ENCODE peak calls at places on chromosomes 16 and 17, in six cellular contexts. One of them, this sample, is unnamed.

GRCh38 chr17:79542718-79543117 is 68.1 kb downstream of the RBFOX3 start:
- DNase-seq in GM12892: no peak
- DNase-seq in endothelial cell of umbilical vein: no peak
- DNase-seq in A549: no peak
- DNase-seq in thyroid gland: no peak
- DNase-seq in heart left ventricle: no peak
- DNase-seq in this sample: no peak

GRCh38 chr16:2178321-2179106 is 17.9 kb downstream of the CASKIN1 start:
- DNase-seq in GM12892: no peak
- DNase-seq in endothelial cell of umbilical vein: peak
- DNase-seq in A549: no peak
- DNase-seq in thyroid gland: no peak
- DNase-seq in heart left ventricle: no peak
- DNase-seq in this sample: no peak

GRCh38 chr17:22286337-22287041 is 594.2 kb downstream of the KCNJ18 start:
- DNase-seq in GM12892: no peak
- DNase-seq in endothelial cell of umbilical vein: no peak
- DNase-seq in A549: no peak
- DNase-seq in thyroid gland: no peak
- DNase-seq in heart left ventricle: no peak
- DNase-seq in this sample: no peak

GRCh38 chr16:86513471-86514277 is 3.3 kb downstream of the FOXF1 start:
- DNase-seq in GM12892: no peak
- DNase-seq in endothelial cell of umbilical vein: no peak
- DNase-seq in A549: no peak
- DNase-seq in thyroid gland: no peak
- DNase-seq in heart left ventricle: no peak
- DNase-seq in this sample: no peak

GRCh38 chr17:78263063-78263735 is 31.8 kb downstream of the TMEM235 start:
- DNase-seq in GM12892: no peak
- DNase-seq in endothelial cell of umbilical vein: peak
- DNase-seq in A549: no peak
- DNase-seq in thyroid gland: no peak
- DNase-seq in heart left ventricle: peak
- DNase-seq in this sample: no peak

GRCh38 chr16:974606-975312 is 4.0 kb upstream of the LMF1 start:
- DNase-seq in GM12892: no peak
- DNase-seq in endothelial cell of umbilical vein: no peak
- DNase-seq in A549: no peak
- DNase-seq in thyroid gland: peak
- DNase-seq in heart left ventricle: no peak
- DNase-seq in this sample: no peak

GRCh38 chr16:2498531-2499253 is 15.1 kb upstream of the ATP6V0C start:
- DNase-seq in GM12892: no peak
- DNase-seq in endothelial cell of umbilical vein: no peak
- DNase-seq in A549: no peak
- DNase-seq in thyroid gland: peak
- DNase-seq in heart left ventricle: no peak
- DNase-seq in this sample: no peak

GRCh38 chr17:36850794-36851193 is 86.5 kb upstream of the LHX1 start:
- DNase-seq in GM12892: no peak
- DNase-seq in endothelial cell of umbilical vein: peak
- DNase-seq in A549: peak
- DNase-seq in thyroid gland: no peak
- DNase-seq in heart left ventricle: no peak
- DNase-seq in this sample: peak

GRCh38 chr16:1102921-1103648 is 7.0 kb upstream of the C1QTNF8 start:
- DNase-seq in GM12892: peak
- DNase-seq in endothelial cell of umbilical vein: peak
- DNase-seq in A549: peak
- DNase-seq in thyroid gland: peak
- DNase-seq in heart left ventricle: no peak
- DNase-seq in this sample: peak

GRCh38 chr16:48609453-48610023 is 442 bp downstream of the N4BP1 start:
- DNase-seq in GM12892: peak
- DNase-seq in endothelial cell of umbilical vein: no peak
- DNase-seq in A549: peak
- DNase-seq in thyroid gland: peak
- DNase-seq in heart left ventricle: peak
- DNase-seq in this sample: peak

GRCh38 chr17:80984749-80985148 is 6.9 kb upstream of the CHMP6 start:
- DNase-seq in GM12892: no peak
- DNase-seq in endothelial cell of umbilical vein: no peak
- DNase-seq in A549: no peak
- DNase-seq in thyroid gland: peak
- DNase-seq in heart left ventricle: no peak
- DNase-seq in this sample: peak

GRCh38 chr17:28960256-28961106 is 9.2 kb upstream of the PHF12 start:
- DNase-seq in GM12892: peak
- DNase-seq in endothelial cell of umbilical vein: no peak
- DNase-seq in A549: no peak
- DNase-seq in thyroid gland: no peak
- DNase-seq in heart left ventricle: no peak
- DNase-seq in this sample: no peak

GRCh38 chr16:4316103-4316731 is 350 bp downstream of the GLIS2 start:
- DNase-seq in GM12892: no peak
- DNase-seq in endothelial cell of umbilical vein: no peak
- DNase-seq in A549: no peak
- DNase-seq in thyroid gland: peak
- DNase-seq in heart left ventricle: no peak
- DNase-seq in this sample: no peak

GRCh38 chr16:3945751-3946603 is 65.5 kb upstream of the CREBBP start:
- DNase-seq in GM12892: no peak
- DNase-seq in endothelial cell of umbilical vein: peak
- DNase-seq in A549: peak
- DNase-seq in thyroid gland: peak
- DNase-seq in heart left ventricle: peak
- DNase-seq in this sample: peak

GRCh38 chr16:51807551-51807950 is 656.5 kb upstream of the SALL1 start:
- DNase-seq in GM12892: no peak
- DNase-seq in endothelial cell of umbilical vein: no peak
- DNase-seq in A549: no peak
- DNase-seq in thyroid gland: no peak
- DNase-seq in heart left ventricle: no peak
- DNase-seq in this sample: no peak

GRCh38 chr16:70738083-70738977 is 52.5 kb upstream of the MTSS2 start:
- DNase-seq in GM12892: peak
- DNase-seq in endothelial cell of umbilical vein: peak
- DNase-seq in A549: peak
- DNase-seq in thyroid gland: no peak
- DNase-seq in heart left ventricle: peak
- DNase-seq in this sample: peak

GRCh38 chr17:67582632-67583230 is 135.0 kb upstream of the NOL11 start:
- DNase-seq in GM12892: no peak
- DNase-seq in endothelial cell of umbilical vein: peak
- DNase-seq in A549: no peak
- DNase-seq in thyroid gland: peak
- DNase-seq in heart left ventricle: no peak
- DNase-seq in this sample: no peak

GRCh38 chr16:66562409-66562808 is 3.8 kb upstream of the CMTM1 start:
- DNase-seq in GM12892: no peak
- DNase-seq in endothelial cell of umbilical vein: no peak
- DNase-seq in A549: no peak
- DNase-seq in thyroid gland: no peak
- DNase-seq in heart left ventricle: no peak
- DNase-seq in this sample: no peak

GRCh38 chr16:26281681-26282080 is 589.9 kb downstream of the HS3ST4 start:
- DNase-seq in GM12892: no peak
- DNase-seq in endothelial cell of umbilical vein: no peak
- DNase-seq in A549: no peak
- DNase-seq in thyroid gland: no peak
- DNase-seq in heart left ventricle: no peak
- DNase-seq in this sample: no peak

GRCh38 chr16:11586375-11586855 is 304 bp downstream of the LITAF start:
- DNase-seq in GM12892: peak
- DNase-seq in endothelial cell of umbilical vein: no peak
- DNase-seq in A549: no peak
- DNase-seq in thyroid gland: no peak
- DNase-seq in heart left ventricle: no peak
- DNase-seq in this sample: no peak

GRCh38 chr16:25478476-25478875 is 213.3 kb upstream of the HS3ST4 start:
- DNase-seq in GM12892: no peak
- DNase-seq in endothelial cell of umbilical vein: no peak
- DNase-seq in A549: no peak
- DNase-seq in thyroid gland: no peak
- DNase-seq in heart left ventricle: no peak
- DNase-seq in this sample: no peak

GRCh38 chr17:2178798-2179505 is 124.0 kb downstream of the HIC1 start:
- DNase-seq in GM12892: no peak
- DNase-seq in endothelial cell of umbilical vein: peak
- DNase-seq in A549: no peak
- DNase-seq in thyroid gland: no peak
- DNase-seq in heart left ventricle: peak
- DNase-seq in this sample: no peak

GRCh38 chr17:77372444-77373297 is 231.9 kb downstream of the SEC14L1 start:
- DNase-seq in GM12892: peak
- DNase-seq in endothelial cell of umbilical vein: peak
- DNase-seq in A549: no peak
- DNase-seq in thyroid gland: peak
- DNase-seq in heart left ventricle: peak
- DNase-seq in this sample: no peak

GRCh38 chr17:51585514-51586104 is 325.3 kb downstream of the UTP18 start:
- DNase-seq in GM12892: no peak
- DNase-seq in endothelial cell of umbilical vein: no peak
- DNase-seq in A549: peak
- DNase-seq in thyroid gland: peak
- DNase-seq in heart left ventricle: no peak
- DNase-seq in this sample: no peak

GRCh38 chr16:24920568-24920967 is 74.8 kb downstream of the SLC5A11 start:
- DNase-seq in GM12892: no peak
- DNase-seq in endothelial cell of umbilical vein: no peak
- DNase-seq in A549: no peak
- DNase-seq in thyroid gland: no peak
- DNase-seq in heart left ventricle: no peak
- DNase-seq in this sample: no peak

GRCh38 chr16:81730090-81731051 is 48.7 kb upstream of the PLCG2 start:
- DNase-seq in GM12892: peak
- DNase-seq in endothelial cell of umbilical vein: peak
- DNase-seq in A549: peak
- DNase-seq in thyroid gland: peak
- DNase-seq in heart left ventricle: peak
- DNase-seq in this sample: peak

GRCh38 chr16:84279871-84280270 is 14.8 kb upstream of the WFDC1 start:
- DNase-seq in GM12892: no peak
- DNase-seq in endothelial cell of umbilical vein: no peak
- DNase-seq in A549: no peak
- DNase-seq in thyroid gland: no peak
- DNase-seq in heart left ventricle: no peak
- DNase-seq in this sample: no peak

GRCh38 chr16:84281077-84281476 is 13.6 kb upstream of the WFDC1 start:
- DNase-seq in GM12892: no peak
- DNase-seq in endothelial cell of umbilical vein: no peak
- DNase-seq in A549: no peak
- DNase-seq in thyroid gland: no peak
- DNase-seq in heart left ventricle: no peak
- DNase-seq in this sample: no peak

GRCh38 chr16:84283314-84284167 is 11.1 kb upstream of the WFDC1 start:
- DNase-seq in GM12892: no peak
- DNase-seq in endothelial cell of umbilical vein: no peak
- DNase-seq in A549: no peak
- DNase-seq in thyroid gland: no peak
- DNase-seq in heart left ventricle: no peak
- DNase-seq in this sample: no peak

GRCh38 chr16:84284168-84284722 is 10.4 kb upstream of the WFDC1 start:
- DNase-seq in GM12892: no peak
- DNase-seq in endothelial cell of umbilical vein: no peak
- DNase-seq in A549: no peak
- DNase-seq in thyroid gland: peak
- DNase-seq in heart left ventricle: peak
- DNase-seq in this sample: no peak

GRCh38 chr16:84282533-84282932 is 12.1 kb upstream of the WFDC1 start:
- DNase-seq in GM12892: no peak
- DNase-seq in endothelial cell of umbilical vein: no peak
- DNase-seq in A549: no peak
- DNase-seq in thyroid gland: no peak
- DNase-seq in heart left ventricle: no peak
- DNase-seq in this sample: no peak
- TF ChIP-seq POLR2A in GM12892: no peak
- TF ChIP-seq POLR2A in endothelial cell of umbilical vein: no peak
- TF ChIP-seq POLR2A in A549: no peak
- TF ChIP-seq POLR2A in thyroid gland: no peak
- TF ChIP-seq POLR2A in heart left ventricle: no peak
- TF ChIP-seq POLR2A in this sample: no peak

GRCh38 chr17:74452027-74452840 is 14.2 kb upstream of the CD300A start:
- DNase-seq in GM12892: no peak
- DNase-seq in endothelial cell of umbilical vein: no peak
- DNase-seq in A549: no peak
- DNase-seq in thyroid gland: no peak
- DNase-seq in heart left ventricle: peak
- DNase-seq in this sample: no peak

GRCh38 chr17:74451557-74451956 is 14.9 kb upstream of the CD300A start:
- DNase-seq in GM12892: no peak
- DNase-seq in endothelial cell of umbilical vein: no peak
- DNase-seq in A549: no peak
- DNase-seq in thyroid gland: no peak
- DNase-seq in heart left ventricle: no peak
- DNase-seq in this sample: no peak

GRCh38 chr17:74454197-74455024 is 12.0 kb upstream of the CD300A start:
- DNase-seq in GM12892: no peak
- DNase-seq in endothelial cell of umbilical vein: peak
- DNase-seq in A549: peak
- DNase-seq in thyroid gland: peak
- DNase-seq in heart left ventricle: no peak
- DNase-seq in this sample: no peak

GRCh38 chr17:74453665-74454196 is 12.7 kb upstream of the CD300A start:
- DNase-seq in GM12892: peak
- DNase-seq in endothelial cell of umbilical vein: no peak
- DNase-seq in A549: peak
- DNase-seq in thyroid gland: no peak
- DNase-seq in heart left ventricle: peak
- DNase-seq in this sample: peak

GRCh38 chr17:74452841-74453661 is 13.4 kb upstream of the CD300A start:
- DNase-seq in GM12892: no peak
- DNase-seq in endothelial cell of umbilical vein: no peak
- DNase-seq in A549: no peak
- DNase-seq in thyroid gland: peak
- DNase-seq in heart left ventricle: peak
- DNase-seq in this sample: no peak
- TF ChIP-seq POLR2A in GM12892: no peak
- TF ChIP-seq POLR2A in endothelial cell of umbilical vein: no peak
- TF ChIP-seq POLR2A in A549: no peak
- TF ChIP-seq POLR2A in thyroid gland: no peak
- TF ChIP-seq POLR2A in heart left ventricle: no peak
- TF ChIP-seq POLR2A in this sample: no peak

GRCh38 chr17:82243648-82244412 is 15.0 kb downstream of the SLC16A3 start:
- DNase-seq in GM12892: no peak
- DNase-seq in endothelial cell of umbilical vein: no peak
- DNase-seq in A549: no peak
- DNase-seq in thyroid gland: no peak
- DNase-seq in heart left ventricle: no peak
- DNase-seq in this sample: no peak
- TF ChIP-seq POLR2A in GM12892: peak
- TF ChIP-seq POLR2A in endothelial cell of umbilical vein: peak
- TF ChIP-seq POLR2A in A549: no peak
- TF ChIP-seq POLR2A in thyroid gland: no peak
- TF ChIP-seq POLR2A in heart left ventricle: no peak
- TF ChIP-seq POLR2A in this sample: no peak

GRCh38 chr16:84593825-84594724 is 23.8 kb downstream of the COTL1 start:
- DNase-seq in GM12892: peak
- DNase-seq in endothelial cell of umbilical vein: no peak
- DNase-seq in A549: no peak
- DNase-seq in thyroid gland: no peak
- DNase-seq in heart left ventricle: peak
- DNase-seq in this sample: no peak
- TF ChIP-seq POLR2A in GM12892: peak
- TF ChIP-seq POLR2A in endothelial cell of umbilical vein: no peak
- TF ChIP-seq POLR2A in A549: no peak
- TF ChIP-seq POLR2A in thyroid gland: no peak
- TF ChIP-seq POLR2A in heart left ventricle: no peak
- TF ChIP-seq POLR2A in this sample: no peak

This sample was measured in H54.